ENCODE peak calls at places on chromosomes 6 and 20, in six cellular contexts. H, K, C, D, W and P are unnamed samples.
A peak's percentile ranks its signal among the peaks of the same experiment; 100 is the strongest.

GRCh38 chr20:17936306-17936790 is 32.2 kb downstream of the SNX5 start:
- DNase-seq in H (no peak), K (no peak), C (no peak), D (peak; percentile 26), W (no peak), P (no peak)

GRCh38 chr20:4925842-4926530 is 75.3 kb downstream of the SLC23A2 start:
- DNase-seq in H (peak; percentile 97), K (no peak), C (no peak), D (peak; percentile 61), W (peak; percentile 61), P (peak; percentile 79)

GRCh38 chr20:49768204-49769124 is 44.2 kb upstream of the SLC9A8 start:
- DNase-seq in H (peak; percentile 96), K (no peak), C (peak; percentile 53), D (peak; percentile 81), W (peak; percentile 69), P (no peak)

GRCh38 chr6:36804549-36804948 is 34.7 kb downstream of the CPNE5 start:
- DNase-seq in H (peak; percentile 42), K (no peak), C (no peak), D (no peak), W (no peak), P (no peak)

GRCh38 chr20:32984631-32985354 is 19.4 kb downstream of the SUN5 start:
- DNase-seq in H (no peak), K (no peak), C (no peak), D (no peak), W (no peak), P (no peak)

GRCh38 chr20:31638317-31638716 is 605 bp downstream of the COX4I2 start:
- DNase-seq in H (no peak), K (no peak), C (no peak), D (no peak), W (no peak), P (no peak)

GRCh38 chr6:167303660-167304625 is 12.8 kb downstream of the UNC93A start:
- DNase-seq in H (no peak), K (no peak), C (no peak), D (no peak), W (no peak), P (no peak)

GRCh38 chr6:148530394-148530923 is 187.8 kb downstream of the SASH1 start:
- DNase-seq in H (peak; percentile 84), K (no peak), C (peak; percentile 98), D (peak; percentile 63), W (peak; percentile 21), P (peak; percentile 72)

GRCh38 chr6:166757226-166758135 is 130.4 kb upstream of the RPS6KA2 start:
- DNase-seq in H (no peak), K (no peak), C (peak; percentile 19), D (peak; percentile 56), W (no peak), P (peak; percentile 54)

GRCh38 chr6:44662461-44663121 is 275.1 kb downstream of the CDC5L start:
- DNase-seq in H (no peak), K (no peak), C (no peak), D (peak; percentile 45), W (no peak), P (no peak)

GRCh38 chr6:91523511-91523910 is 936.6 kb upstream of the MAP3K7 start:
- DNase-seq in H (no peak), K (no peak), C (no peak), D (no peak), W (no peak), P (no peak)

GRCh38 chr6:124866040-124866439 is 96.2 kb upstream of the RNF217 start:
- DNase-seq in H (no peak), K (no peak), C (no peak), D (no peak), W (no peak), P (no peak)

GRCh38 chr6:16322666-16323312 is 84.4 kb downstream of the GMPR start:
- DNase-seq in H (no peak), K (peak; percentile 56), C (peak; percentile 87), D (peak; percentile 37), W (peak; percentile 89), P (peak; percentile 58)